ENCODE peak calls at places on chromosomes 13 and 19, in five cellular contexts. O, H, V, D and Y are unnamed samples.

GRCh38 chr19:17289489-17289888 is 7.8 kb downstream of the ANKLE1 start:
- DNase-seq in D (no peak), H (peak; percentile 99), V (no peak), O (peak; percentile 89), Y (peak; percentile 90)

GRCh38 chr19:43767818-43768217 is 13.0 kb downstream of the KCNN4 start:
- DNase-seq in D (no peak), O (no peak), H (no peak), V (no peak), Y (no peak)

GRCh38 chr13:72651196-72651595 is 76.2 kb downstream of the MZT1 start:
- DNase-seq in D (no peak), H (no peak), V (peak; percentile 17), O (no peak), Y (no peak)

GRCh38 chr19:17110599-17110966 is 35.0 kb downstream of the MYO9B start:
- DNase-seq in H (no peak), D (no peak), O (no peak), V (no peak), Y (no peak)

GRCh38 chr19:42422576-42423461 is 4.4 kb downstream of the LIPE start:
- DNase-seq in O (no peak), D (no peak), V (peak; percentile 59), H (no peak), Y (no peak)

GRCh38 chr13:44300895-44301638 is 72.6 kb upstream of the SERP2 start:
- DNase-seq in H (no peak), O (peak; percentile 61), D (no peak), V (no peak), Y (peak; percentile 87)

GRCh38 chr13:42458193-42458592 is 115.8 kb upstream of the TNFSF11 start:
- DNase-seq in V (no peak), H (no peak), O (no peak), D (no peak), Y (no peak)

GRCh38 chr13:42039457-42039945 is 8.9 kb upstream of the DGKH start:
- DNase-seq in H (no peak), D (no peak), V (no peak), O (peak; percentile 20), Y (no peak)

GRCh38 chr19:14542721-14543328 is 13.4 kb downstream of the TECR start:
- DNase-seq in H (peak; percentile 54), O (no peak), D (no peak), V (no peak), Y (no peak)

GRCh38 chr19:47110521-47111080 is 3.0 kb downstream of the ZC3H4 start:
- DNase-seq in V (no peak), D (no peak), O (no peak), H (no peak), Y (no peak)

GRCh38 chr13:98992355-98992754 is 14.5 kb upstream of the DOCK9 start:
- DNase-seq in H (no peak), O (no peak), V (no peak), D (no peak), Y (peak; percentile 19)

GRCh38 chr13:68369739-68370138 is 1139.6 kb upstream of the PCDH9 start:
- DNase-seq in D (no peak), H (no peak), V (peak; percentile 49), O (peak; percentile 4), Y (no peak)

GRCh38 chr13:111219306-111219705 is 101.1 kb upstream of the TEX29 start:
- DNase-seq in V (no peak), H (no peak), D (no peak), O (no peak), Y (peak; percentile 88)

GRCh38 chr13:24110011-24110410 is 50.5 kb upstream of the SPATA13 start:
- DNase-seq in D (no peak), O (no peak), V (no peak), H (no peak), Y (no peak)

GRCh38 chr13:26476744-26477129 is 80.7 kb upstream of the WASF3 start:
- DNase-seq in O (no peak), H (no peak), D (no peak), V (no peak), Y (no peak)

GRCh38 chr19:41377977-41378707 is 1.8 kb downstream of the TMEM91 start:
- DNase-seq in O (no peak), H (no peak), V (no peak), D (peak; percentile 33), Y (no peak)

GRCh38 chr19:55457683-55458457 is 3.6 kb downstream of the ISOC2 start:
- DNase-seq in V (no peak), D (no peak), O (no peak), H (peak; percentile 52), Y (no peak)

GRCh38 chr19:10762656-10763055 is 44.8 kb downstream of the DNM2 start:
- DNase-seq in D (no peak), H (no peak), V (no peak), O (no peak), Y (no peak)

GRCh38 chr19:34972163-34972705 is 8.2 kb upstream of the ZNF792 start:
- DNase-seq in V (no peak), H (no peak), O (no peak), D (no peak), Y (no peak)

GRCh38 chr19:28828276-28828870 is 384.6 kb downstream of the UQCRFS1 start:
- DNase-seq in V (no peak), D (no peak), H (no peak), O (no peak), Y (no peak)

GRCh38 chr19:36054733-36055686 is at the start of gene WDR62:
- DNase-seq in V (peak; percentile 85), D (no peak), O (peak; percentile 100), H (peak; percentile 99), Y (no peak)

GRCh38 chr13:91647361-91647970 is 249.0 kb downstream of the GPC5 start:
- DNase-seq in V (peak; percentile 26), H (peak; percentile 73), D (peak; percentile 41), O (no peak), Y (peak; percentile 12)

GRCh38 chr19:1921825-1922224 is 16.6 kb downstream of the ADAT3 start:
- DNase-seq in H (no peak), O (no peak), D (no peak), V (no peak), Y (no peak)

GRCh38 chr19:51904331-51905165 is at the start of gene ZNF649:
- DNase-seq in H (peak; percentile 89), D (peak; percentile 68), V (peak; percentile 83), O (peak; percentile 13), Y (peak; percentile 84)

GRCh38 chr19:51901860-51902259 is 3.0 kb downstream of the ZNF649 start:
- DNase-seq in H (no peak), V (no peak), D (no peak), O (no peak), Y (no peak)

GRCh38 chr19:51903192-51903591 is 1.6 kb downstream of the ZNF649 start:
- DNase-seq in V (no peak), O (no peak), D (no peak), H (no peak), Y (no peak)
- TF ChIP-seq MAFK in V (no peak), O (no peak), D (no peak), H (no peak), Y (no peak)

DNA sequence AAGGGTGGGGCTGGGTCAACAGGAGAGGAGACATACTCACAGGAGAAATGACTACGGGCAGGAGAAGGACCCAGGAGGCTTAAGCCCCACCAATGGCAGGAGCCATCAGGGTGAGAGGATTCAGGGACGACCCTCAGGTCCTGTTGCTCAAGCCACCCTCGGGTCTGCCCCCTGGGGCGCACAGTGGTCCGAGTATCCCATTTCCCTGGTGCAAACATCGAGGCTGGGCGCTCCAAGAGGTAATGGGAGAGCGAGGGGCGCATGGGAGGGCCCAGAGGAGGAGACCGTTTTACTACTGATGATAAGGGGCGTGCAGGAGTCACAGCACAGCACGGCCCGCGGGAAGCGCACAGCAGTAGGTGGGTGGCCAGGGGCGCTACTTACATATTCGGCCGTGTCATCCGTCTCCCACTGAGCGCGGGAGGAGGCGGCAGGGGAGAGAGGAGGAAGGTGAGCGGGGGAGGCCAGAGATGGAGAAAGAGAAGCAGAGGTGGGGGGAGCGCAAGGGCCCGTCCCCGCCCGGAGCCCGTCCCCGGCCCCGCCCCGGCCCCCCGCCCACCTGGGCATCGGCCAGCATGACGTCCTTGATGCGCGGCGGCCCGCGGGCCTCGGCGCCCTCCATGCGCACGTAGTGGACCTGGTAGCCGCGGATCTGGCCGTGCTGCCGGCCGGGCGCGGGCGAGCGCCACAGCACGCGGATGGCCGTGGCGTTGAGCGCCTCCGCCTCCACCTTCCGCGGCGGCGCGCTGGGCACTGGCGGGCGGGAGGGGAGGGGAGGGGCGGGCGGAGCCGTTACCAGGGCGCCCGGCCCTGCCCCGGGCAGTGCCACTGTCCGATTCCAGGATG is 111.5 kb downstream of the PTPRS start:
- DNase-seq in V (no peak), D (no peak), H (no peak), O (peak; percentile 23), Y (no peak)
- TF ChIP-seq MAFK in V (no peak), D (no peak), H (no peak), O (no peak), Y (no peak)

DNA sequence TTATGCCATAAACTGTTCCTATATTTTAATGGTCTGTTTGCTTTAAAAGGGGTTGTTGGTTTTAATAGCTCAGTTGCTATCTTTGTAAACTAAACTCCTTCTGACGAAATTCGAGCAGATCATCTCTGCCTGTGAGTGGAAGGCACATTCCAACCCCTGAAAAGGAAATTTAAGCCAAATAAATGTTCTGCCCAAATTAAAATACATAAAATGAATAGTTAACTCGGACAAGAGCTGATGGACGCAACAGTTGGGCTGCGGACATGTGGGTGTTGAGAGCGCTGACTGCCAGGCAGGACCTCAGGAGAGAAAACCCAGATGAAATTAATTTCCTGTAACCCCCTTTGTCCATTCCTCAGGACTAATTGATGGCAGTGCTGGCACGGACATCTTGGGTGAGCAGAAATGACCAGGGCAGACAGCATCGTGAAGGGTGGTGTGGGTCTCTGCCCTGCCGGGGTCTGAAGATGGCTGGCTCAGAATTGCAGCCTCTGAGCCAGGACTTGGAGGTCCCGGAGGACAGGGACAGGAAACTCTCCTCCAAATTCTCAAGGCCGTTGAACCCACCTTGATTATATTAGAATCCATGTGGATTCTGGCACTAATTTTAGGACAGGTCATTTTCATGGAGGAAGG is 86.4 kb downstream of the TSHZ3 start:
- DNase-seq in V (no peak), H (no peak), O (no peak), D (no peak), Y (peak; percentile 34)
- TF ChIP-seq MAFK in V (no peak), H (no peak), O (no peak), D (no peak), Y (no peak)

GRCh38 chr13:20354722-20355121 is 122.6 kb upstream of the GJB6 start:
- DNase-seq in V (no peak), O (no peak), H (no peak), D (no peak), Y (no peak)
- TF ChIP-seq MAFK in V (no peak), O (no peak), H (no peak), D (no peak), Y (no peak)